ENCODE peak calls at places on chromosomes 12 and 14, in ten cellular contexts. H is ovary, B is right lobe of liver, O is IMR-90, L is endothelial cell of umbilical vein, Y is Peyer's patch, J is H54, P is breast epithelium, Q is lower leg skin, S is A549. U is an unnamed sample.

GRCh38 chr14:36659010-36659821 is 2.4 kb upstream of the PAX9 start:
- DNase-seq in H (no peak), B (no peak), O (no peak), L (no peak), Y (no peak), J (no peak), P (no peak), Q (no peak), S (no peak), U (no peak)

GRCh38 chr14:101352567-101352966 is 208.7 kb upstream of the DIO3 start:
- DNase-seq in H (no peak), B (no peak), O (no peak), L (no peak), Y (no peak), J (no peak), P (no peak), Q (peak; percentile 57), S (no peak), U (no peak)

GRCh38 chr12:28711411-28711810 is 437.7 kb upstream of the FAR2 start:
- DNase-seq in H (no peak), B (no peak), O (peak; percentile 7), L (no peak), Y (no peak), J (no peak), P (no peak), Q (no peak), S (no peak), U (no peak)

GRCh38 chr14:64763801-64764511 is 59.7 kb downstream of the PLEKHG3 start:
- DNase-seq in H (peak; percentile 63), B (no peak), O (peak; percentile 55), L (peak; percentile 44), Y (peak; percentile 30), J (no peak), P (no peak), Q (no peak), S (peak; percentile 65), U (peak; percentile 15)

GRCh38 chr12:14238224-14238792 is 127.2 kb upstream of the ATF7IP start:
- DNase-seq in H (no peak), B (no peak), O (peak; percentile 55), L (peak; percentile 47), Y (no peak), J (no peak), P (no peak), Q (no peak), S (peak; percentile 39), U (no peak)

GRCh38 chr12:110174373-110174996 is 50.3 kb downstream of the IFT81 start:
- DNase-seq in H (no peak), B (no peak), O (no peak), L (no peak), Y (no peak), J (no peak), P (no peak), Q (no peak), S (no peak), U (no peak)

GRCh38 chr12:107200394-107200793 is 107.0 kb upstream of the CRY1 start:
- DNase-seq in H (no peak), B (no peak), O (peak; percentile 87), L (no peak), Y (no peak), J (peak; percentile 28), P (no peak), Q (no peak), S (peak; percentile 72), U (no peak)

GRCh38 chr14:99094901-99095300 is 177.1 kb downstream of the BCL11B start:
- DNase-seq in H (no peak), B (no peak), O (no peak), L (no peak), Y (no peak), J (no peak), P (no peak), Q (no peak), S (no peak), U (no peak)

GRCh38 chr12:94722664-94723063 is 72.3 kb upstream of the TMCC3 start:
- DNase-seq in H (no peak), B (no peak), O (no peak), L (no peak), Y (no peak), J (no peak), P (no peak), Q (no peak), S (no peak), U (no peak)

GRCh38 chr12:98499668-98500456 is 15.5 kb upstream of the TMPO start:
- DNase-seq in H (no peak), B (peak; percentile 51), O (no peak), L (no peak), Y (peak; percentile 63), J (no peak), P (no peak), Q (peak; percentile 40), S (no peak), U (no peak)

GRCh38 chr12:1911598-1912575 is 6.6 kb downstream of the CACNA2D4 start:
- DNase-seq in H (no peak), B (no peak), O (no peak), L (no peak), Y (no peak), J (no peak), P (peak; percentile 33), Q (peak; percentile 70), S (no peak), U (no peak)

GRCh38 chr14:77133718-77134338 is 7.8 kb downstream of the ZDHHC22 start:
- DNase-seq in H (peak; percentile 65), B (peak; percentile 34), O (peak; percentile 61), L (peak; percentile 61), Y (no peak), J (no peak), P (peak; percentile 65), Q (no peak), S (peak; percentile 49), U (no peak)

GRCh38 chr14:96072076-96072475 is 32.9 kb downstream of the C14orf132 start:
- DNase-seq in H (peak; percentile 9), B (no peak), O (no peak), L (no peak), Y (peak; percentile 15), J (no peak), P (peak; percentile 20), Q (peak; percentile 45), S (no peak), U (no peak)

GRCh38 chr12:19841451-19841850 is 402.2 kb downstream of the AEBP2 start:
- DNase-seq in H (no peak), B (no peak), O (no peak), L (no peak), Y (no peak), J (no peak), P (no peak), Q (no peak), S (no peak), U (no peak)

GRCh38 chr12:100826323-100826722 is 31.7 kb downstream of the ANO4 start:
- DNase-seq in H (peak; percentile 70), B (peak; percentile 32), O (peak; percentile 58), L (peak; percentile 26), Y (no peak), J (no peak), P (peak; percentile 53), Q (no peak), S (peak; percentile 34), U (peak; percentile 32)

GRCh38 chr14:73612339-73613045 is at the start of gene ACOT6:
- DNase-seq in H (peak; percentile 85), B (peak; percentile 87), O (peak; percentile 64), L (peak; percentile 57), Y (peak; percentile 78), J (peak; percentile 85), P (peak; percentile 76), Q (peak; percentile 91), S (peak; percentile 83), U (peak; percentile 55)
- TF ChIP-seq POLR2A in H (peak; percentile 28), B (peak; percentile 92), O (no peak), L (no peak), Y (peak; percentile 13), J (peak; percentile 55), P (no peak), Q (no peak), S (peak; percentile 72), U (peak; percentile 42)

DNA sequence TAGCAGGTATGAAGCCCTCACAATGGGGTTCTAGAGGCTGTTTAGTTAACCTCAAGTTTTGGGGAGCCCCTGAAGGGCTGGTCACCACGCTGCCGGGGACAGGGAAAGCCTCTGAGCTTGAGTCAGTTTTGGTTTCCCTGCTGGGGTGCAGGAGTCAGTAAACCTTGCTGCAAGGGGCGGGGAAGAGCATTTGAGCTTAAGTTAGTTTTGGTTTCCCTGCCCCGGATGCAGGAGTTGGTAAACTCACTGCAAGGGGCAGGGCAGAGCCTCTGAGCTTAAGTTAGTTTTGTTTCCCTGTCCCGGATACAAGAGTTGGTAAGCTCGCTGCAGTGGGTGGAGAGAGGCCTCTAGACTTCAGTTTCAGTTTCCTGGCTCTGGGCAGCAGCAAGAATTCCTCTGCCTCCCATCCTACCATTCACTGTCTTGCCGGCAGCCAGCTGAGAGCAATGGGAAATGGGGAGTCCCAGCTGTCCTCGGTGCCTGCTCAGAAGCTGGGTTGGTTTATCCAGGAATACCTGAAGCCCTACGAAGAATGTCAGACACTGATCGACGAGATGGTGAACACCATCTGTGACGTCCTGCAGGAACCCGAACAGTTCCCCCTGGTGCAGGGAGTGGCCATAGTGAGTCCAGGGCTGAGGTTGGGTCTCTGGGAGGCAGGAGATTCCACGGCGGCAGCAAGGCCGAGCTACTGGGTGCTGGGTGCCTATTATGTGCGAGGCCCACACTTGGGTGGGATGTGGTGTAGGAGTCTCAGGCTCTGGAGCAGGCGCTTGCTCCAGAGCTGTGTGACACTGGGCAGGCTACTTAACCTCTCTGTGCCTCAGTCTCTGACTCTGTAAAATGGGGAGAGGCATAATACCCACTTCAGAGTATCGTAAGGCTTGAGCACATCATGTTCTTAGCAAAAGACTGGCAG is at the start of gene OAS2:
- DNase-seq in H (peak; percentile 44), B (peak; percentile 65), O (peak; percentile 48), L (peak; percentile 51), Y (peak; percentile 61), J (peak; percentile 50), P (peak; percentile 60), Q (peak; percentile 89), S (no peak), U (peak; percentile 35)
- TF ChIP-seq POLR2A in H (no peak), B (peak; percentile 82), O (no peak), L (no peak), Y (peak; percentile 60), J (no peak), P (no peak), Q (no peak), S (no peak), U (no peak)

GRCh38 chr12:82873951-82874350 is 187.2 kb downstream of the TMTC2 start:
- DNase-seq in H (no peak), B (no peak), O (no peak), L (no peak), Y (no peak), J (no peak), P (no peak), Q (no peak), S (no peak), U (no peak)
- TF ChIP-seq POLR2A in H (no peak), B (no peak), O (no peak), L (no peak), Y (no peak), J (no peak), P (no peak), Q (no peak), S (no peak), U (no peak)

DNA sequence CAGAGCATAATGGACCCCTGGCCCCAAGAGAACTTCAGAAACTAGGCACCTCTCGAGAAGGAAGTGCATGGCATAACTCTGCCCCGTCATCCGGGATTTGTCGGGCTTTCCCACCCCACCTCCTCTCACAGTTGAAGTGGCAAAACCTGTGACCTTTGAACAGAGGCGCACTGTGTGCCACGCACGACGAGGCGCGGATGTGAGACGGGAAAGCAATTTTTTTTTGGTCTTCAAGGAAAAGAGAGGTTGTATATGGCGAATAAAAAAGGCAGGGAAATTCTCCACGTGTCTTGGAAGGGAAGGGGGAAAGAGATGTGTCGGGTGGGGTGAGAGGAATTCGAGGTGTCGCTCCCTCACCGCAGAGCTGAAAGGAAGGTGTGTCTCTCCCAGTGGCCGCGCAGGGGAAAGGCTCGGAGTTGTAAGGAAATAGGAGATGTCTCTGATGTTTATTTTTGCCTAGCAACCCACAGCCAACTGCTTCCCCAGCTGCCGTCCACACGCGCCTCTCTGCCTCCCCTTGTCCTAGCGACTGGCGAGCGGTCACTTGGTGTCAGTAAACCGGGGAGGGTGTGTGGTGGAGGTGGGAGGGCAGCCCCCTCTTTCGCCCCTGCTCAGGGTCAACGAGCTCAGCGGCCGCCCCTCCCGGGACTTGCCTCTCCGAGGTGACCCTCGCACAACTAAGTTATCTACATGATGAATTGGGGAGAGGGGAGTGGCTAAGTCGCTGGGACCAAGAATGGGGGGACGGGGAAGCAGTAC is 819 bp upstream of the DYRK2 start:
- DNase-seq in H (peak; percentile 81), B (peak; percentile 81), O (peak; percentile 88), L (peak; percentile 70), Y (peak; percentile 90), J (peak; percentile 86), P (peak; percentile 78), Q (peak; percentile 94), S (peak; percentile 93), U (peak; percentile 73)
- TF ChIP-seq POLR2A in H (no peak), B (no peak), O (peak; percentile 68), L (no peak), Y (peak; percentile 58), J (peak; percentile 16), P (no peak), Q (no peak), S (no peak), U (no peak)

U was measured in tibial nerve.